ENCODE peak calls at places on chromosomes 3 and 15, in four cellular contexts. O is tibial nerve, E is ovary, J is uterus. X is an unnamed sample.

GRCh38 chr3:13134166-13134878 is 61.1 kb upstream of the IQSEC1 start:
- DNase-seq in O (no peak), E (no peak), J (no peak), X (no peak)

GRCh38 chr3:195001961-195002861 is 268.7 kb downstream of the XXYLT1 start:
- DNase-seq in O (peak; percentile 12), E (no peak), J (peak; percentile 36), X (no peak)

GRCh38 chr3:120093923-120094775 is at the start of gene GSK3B:
- DNase-seq in O (no peak), E (no peak), J (peak; percentile 77), X (no peak)

GRCh38 chr3:82087958-82088357 is 326.5 kb upstream of the GBE1 start:
- DNase-seq in O (no peak), E (no peak), J (no peak), X (no peak)

GRCh38 chr15:35023794-35024193 is 35.7 kb upstream of the ZNF770 start:
- DNase-seq in O (no peak), E (no peak), J (no peak), X (no peak)

GRCh38 chr3:178500631-178501030 is 35.6 kb upstream of the KCNMB2 start:
- DNase-seq in O (no peak), E (no peak), J (no peak), X (no peak)

GRCh38 chr3:105369501-105370371 is 3.0 kb downstream of the ALCAM start:
- DNase-seq in O (peak; percentile 78), E (peak; percentile 81), J (peak; percentile 64), X (no peak)

GRCh38 chr15:96410175-96411055 is 79.9 kb downstream of the NR2F2 start:
- DNase-seq in O (no peak), E (no peak), J (no peak), X (no peak)

GRCh38 chr3:58532794-58533220 is 4.2 kb downstream of the ACOX2 start:
- DNase-seq in O (peak; percentile 59), E (peak; percentile 61), J (peak; percentile 51), X (no peak)

GRCh38 chr15:86316699-86317378 is 237.2 kb downstream of the AGBL1 start:
- DNase-seq in O (no peak), E (no peak), J (no peak), X (no peak)

GRCh38 chr3:116102037-116102436 is 343.2 kb downstream of the LSAMP start:
- DNase-seq in O (no peak), E (no peak), J (no peak), X (no peak)

GRCh38 chr3:34864011-34864410 is 775.3 kb upstream of the ARPP21 start:
- DNase-seq in O (no peak), E (no peak), J (no peak), X (no peak)

GRCh38 chr3:141201122-141201521 is 30.5 kb upstream of the PXYLP1 start:
- DNase-seq in O (no peak), E (no peak), J (no peak), X (no peak)

GRCh38 chr3:14141602-14142315 is 16.9 kb downstream of the TMEM43 start:
- DNase-seq in O (no peak), E (no peak), J (peak; percentile 22), X (no peak)

GRCh38 chr3:160635213-160635612 is 41.7 kb upstream of the ARL14 start:
- DNase-seq in O (no peak), E (no peak), J (no peak), X (no peak)

GRCh38 chr15:62572797-62573196 is 407.7 kb upstream of the C2CD4B start:
- DNase-seq in O (no peak), E (no peak), J (no peak), X (no peak)

GRCh38 chr3:176946169-176946568 is 251.1 kb downstream of the TBL1XR1 start:
- DNase-seq in O (no peak), E (no peak), J (no peak), X (no peak)

GRCh38 chr15:31364301-31365031 is 37.8 kb downstream of the KLF13 start:
- DNase-seq in O (no peak), E (no peak), J (no peak), X (no peak)

GRCh38 chr3:194267744-194268658 is 83.1 kb downstream of the CPN2 start:
- DNase-seq in O (no peak), E (peak; percentile 64), J (peak; percentile 74), X (no peak)

GRCh38 chr3:100125539-100125938 is 11.2 kb upstream of the FILIP1L start:
- DNase-seq in O (no peak), E (no peak), J (no peak), X (no peak)

GRCh38 chr3:30473374-30474051 is 132.9 kb upstream of the TGFBR2 start:
- DNase-seq in O (peak; percentile 83), E (no peak), J (peak; percentile 61), X (no peak)

GRCh38 chr3:58293516-58293915 is 12.5 kb upstream of the RPP14 start:
- DNase-seq in O (no peak), E (no peak), J (no peak), X (no peak)

GRCh38 chr3:100740207-100740606 is 30.9 kb downstream of the TFG start:
- DNase-seq in O (no peak), E (no peak), J (no peak), X (no peak)

GRCh38 chr15:77533986-77534385 is 98.7 kb downstream of the LINGO1 start:
- DNase-seq in O (no peak), E (no peak), J (no peak), X (no peak)

GRCh38 chr15:86231864-86232801 is 152.5 kb downstream of the AGBL1 start:
- DNase-seq in O (peak; percentile 7), E (no peak), J (no peak), X (no peak)

GRCh38 chr15:60328852-60329443 is 68.8 kb downstream of the ANXA2 start:
- DNase-seq in O (peak; percentile 29), E (no peak), J (no peak), X (no peak)

GRCh38 chr15:90203473-90203872 is 2.3 kb downstream of the SEMA4B start:
- DNase-seq in O (no peak), E (no peak), J (no peak), X (no peak)

GRCh38 chr15:90200534-90201139 is 493 bp upstream of the SEMA4B start:
- DNase-seq in O (no peak), E (no peak), J (no peak), X (no peak)

GRCh38 chr15:90202929-90203328 is 1.8 kb downstream of the SEMA4B start:
- DNase-seq in O (no peak), E (no peak), J (no peak), X (no peak)

GRCh38 chr15:90201150-90201943 is at the start of gene SEMA4B:
- DNase-seq in O (peak; percentile 45), E (peak; percentile 69), J (peak; percentile 58), X (no peak)

GRCh38 chr15:90201944-90202375 is 830 bp downstream of the SEMA4B start:
- DNase-seq in O (no peak), E (no peak), J (no peak), X (no peak)
- H3K4me3 ChIP-seq in O (peak overlapping the region; percentile 92), E (peak overlapping the region; percentile 94), J (peak overlapping the region; percentile 43), X (peak overlapping the region; percentile 85)

GRCh38 chr3:4883011-4883410 is 96.2 kb upstream of the BHLHE40 start:
- DNase-seq in O (no peak), E (no peak), J (no peak), X (no peak)
- H3K4me1 ChIP-seq in O (no peaks in the 10 kb centered on the region), E (no peaks in the 10 kb centered on the region), J (no peaks in the 10 kb centered on the region), X (no peaks in the 10 kb centered on the region)

DNA sequence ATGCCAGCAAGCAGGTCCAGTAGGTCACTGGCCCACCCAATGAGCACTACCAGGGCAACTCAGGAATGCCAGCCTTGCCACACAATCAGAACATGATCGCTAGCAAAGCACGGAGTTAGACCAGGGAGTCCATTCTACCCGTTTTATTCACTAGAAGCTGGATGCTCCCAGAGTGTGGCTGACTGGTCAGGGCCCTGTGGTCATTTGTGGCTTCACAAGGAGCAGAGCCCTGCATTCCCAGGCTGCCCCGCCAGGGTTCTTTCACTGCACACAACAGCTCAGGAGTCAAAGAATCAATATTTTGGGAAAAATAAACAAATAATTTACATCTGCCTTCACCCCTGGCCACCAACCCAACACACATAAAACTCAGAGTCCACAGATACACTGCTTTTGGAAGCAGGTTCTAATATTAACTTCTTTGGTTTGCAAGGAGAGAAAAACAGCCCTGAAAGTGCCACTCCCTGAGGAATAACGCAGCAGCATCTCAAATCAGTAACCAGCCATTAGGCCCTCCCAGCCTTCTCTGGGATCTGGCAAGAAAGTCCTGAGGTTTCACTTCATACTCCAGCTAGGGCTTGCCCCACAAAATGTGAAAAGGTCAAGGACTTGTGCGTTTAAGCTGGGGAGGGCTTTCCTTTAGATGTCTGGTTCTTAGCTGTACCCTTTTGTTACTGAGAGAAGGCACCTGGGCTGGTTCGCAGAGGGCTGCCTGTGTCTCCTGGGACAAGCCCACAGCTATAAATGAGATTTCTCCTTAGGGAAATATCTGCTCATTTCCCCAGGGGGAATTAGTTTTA is 16.0 kb downstream of the SIAH2 start:
- DNase-seq in O (no peak), E (peak; percentile 63), J (no peak), X (no peak)
- TF ChIP-seq CTCF in O (no peak), E (no peak), J (no peak), X (no peak)

DNA sequence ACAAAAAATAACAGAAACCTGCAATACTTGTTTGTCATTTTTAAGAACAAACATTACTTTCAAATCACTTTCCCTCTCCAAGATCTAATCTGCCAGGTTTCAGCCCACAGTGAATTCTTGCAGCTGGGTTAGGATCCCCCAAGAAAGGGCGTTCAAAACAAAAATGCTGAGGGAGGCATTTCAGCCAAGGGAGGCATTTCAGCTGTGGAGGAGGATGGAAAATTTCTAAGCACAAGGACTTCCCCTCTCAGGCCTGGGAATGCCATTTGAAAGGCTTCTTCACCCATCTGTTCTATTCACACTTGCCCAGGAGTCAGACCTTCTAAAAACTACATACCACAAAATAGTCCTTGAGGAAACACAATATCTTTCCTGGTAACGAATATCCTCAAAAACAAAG is 69.1 kb downstream of the P3H2 start:
- DNase-seq in O (no peak), E (peak; percentile 15), J (no peak), X (no peak)
- H3K4me3 ChIP-seq in O (no peak overlapping the region), E (no peak overlapping the region), J (no peak overlapping the region), X (no peak overlapping the region)

GRCh38 chr3:38032328-38032865 is 3.0 kb upstream of the PLCD1 start:
- DNase-seq in O (no peak), E (no peak), J (no peak), X (no peak)

GRCh38 chr3:38028621-38029361 is 651 bp downstream of the PLCD1 start:
- DNase-seq in O (no peak), E (no peak), J (no peak), X (no peak)

GRCh38 chr3:38029400-38030125 is at the start of gene PLCD1:
- DNase-seq in O (peak; percentile 76), E (peak; percentile 84), J (peak; percentile 80), X (peak; percentile 60)

GRCh38 chr3:38031022-38031994 is 1.9 kb upstream of the PLCD1 start:
- DNase-seq in O (no peak), E (no peak), J (no peak), X (peak; percentile 70)

GRCh38 chr3:38030126-38031021 is 932 bp upstream of the PLCD1 start:
- DNase-seq in O (no peak), E (no peak), J (no peak), X (no peak)
- H3K4me1 ChIP-seq in O (peaks cover 22% of the 10 kb centered on the region), E (peaks cover 8% of the 10 kb centered on the region), J (no peaks in the 10 kb centered on the region), X (peaks cover 24% of the 10 kb centered on the region)

DNA sequence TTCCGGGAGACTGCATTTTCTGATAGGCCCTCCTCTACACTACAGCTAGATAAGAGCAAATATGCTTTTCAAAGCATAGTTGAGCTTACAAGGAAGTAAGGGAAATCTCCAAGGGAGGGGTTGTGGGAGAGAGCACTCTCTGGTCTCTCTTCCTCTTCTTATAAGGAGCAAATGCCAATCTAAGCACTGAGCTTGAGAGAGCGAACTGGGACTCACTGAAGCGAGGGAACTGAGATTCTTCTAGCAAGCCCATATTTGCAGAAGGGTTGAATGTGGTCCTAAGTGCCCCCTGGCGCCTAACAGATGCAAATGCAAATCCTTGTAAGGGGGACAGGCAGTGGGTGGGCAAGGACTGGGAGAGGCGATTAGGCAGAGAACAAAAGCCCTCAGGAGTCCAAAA is 164.8 kb downstream of the ERC2 start:
- DNase-seq in O (no peak), E (no peak), J (no peak), X (no peak)
- TF ChIP-seq CTCF in O (peak; percentile 49), E (no peak), J (no peak), X (no peak)

X was measured in thoracic aorta.